ENCODE peak calls at places on chromosome 3, in seven cellular contexts. X, M, G, R, B, F and W are unnamed samples.

GRCh38 chr3:14440531-14441239 is 38.3 kb downstream of the SLC6A6 start:
- DNase-seq in X (peak), M (no peak), G (no peak), R (no peak), B (no peak), F (no peak), W (no peak)

GRCh38 chr3:16496408-16497222 is 16.9 kb downstream of the RFTN1 start:
- DNase-seq in X (no peak), M (peak), G (no peak), R (no peak), B (no peak), F (no peak), W (no peak)

GRCh38 chr3:37259291-37259690 is 84.9 kb upstream of the LRRFIP2 start:
- DNase-seq in X (no peak), M (no peak), G (no peak), R (no peak), B (no peak), F (no peak), W (no peak)

GRCh38 chr3:8954938-8955763 is 8.1 kb downstream of the RAD18 start:
- DNase-seq in X (no peak), M (peak), G (no peak), R (peak), B (no peak), F (peak), W (peak)

GRCh38 chr3:101878589-101878988 is 29.3 kb downstream of the NFKBIZ start:
- DNase-seq in X (no peak), M (no peak), G (no peak), R (no peak), B (no peak), F (no peak), W (no peak)

GRCh38 chr3:149016669-149017541 is 25.6 kb downstream of the GYG1 start:
- DNase-seq in X (no peak), M (no peak), G (no peak), R (peak), B (no peak), F (peak), W (no peak)

GRCh38 chr3:33441322-33441976 is 1.2 kb upstream of the UBP1 start:
- DNase-seq in X (no peak), M (no peak), G (no peak), R (no peak), B (no peak), F (no peak), W (no peak)

GRCh38 chr3:143000525-143000924 is 845 bp upstream of the U2SURP start:
- DNase-seq in X (no peak), M (no peak), G (no peak), R (peak), B (no peak), F (peak), W (no peak)

GRCh38 chr3:56929809-56930615 is 128.3 kb upstream of the ARHGEF3 start:
- DNase-seq in X (no peak), M (no peak), G (no peak), R (no peak), B (no peak), F (no peak), W (no peak)

GRCh38 chr3:186117521-186118111 is 8.7 kb upstream of the ETV5 start:
- DNase-seq in X (no peak), M (no peak), G (no peak), R (no peak), B (no peak), F (no peak), W (no peak)

GRCh38 chr3:51434746-51435323 is 43.8 kb downstream of the RBM15B start:
- DNase-seq in X (peak), M (peak), G (no peak), R (peak), B (no peak), F (peak), W (peak)

GRCh38 chr3:76415384-76415783 is 624.5 kb upstream of the ROBO2 start:
- DNase-seq in X (no peak), M (no peak), G (no peak), R (no peak), B (no peak), F (no peak), W (no peak)

GRCh38 chr3:7734456-7734855 is 767.2 kb upstream of the LMCD1 start:
- DNase-seq in X (no peak), M (no peak), G (no peak), R (peak), B (no peak), F (no peak), W (no peak)

GRCh38 chr3:197406266-197406665 is 107.9 kb upstream of the DLG1 start:
- DNase-seq in X (peak), M (no peak), G (no peak), R (peak), B (no peak), F (no peak), W (no peak)

GRCh38 chr3:140924097-140924873 is 17.4 kb upstream of the SLC25A36 start:
- DNase-seq in X (peak), M (no peak), G (no peak), R (no peak), B (no peak), F (no peak), W (no peak)

GRCh38 chr3:50436063-50436674 is 67.3 kb downstream of the CACNA2D2 start:
- DNase-seq in X (peak), M (peak), G (no peak), R (no peak), B (peak), F (no peak), W (peak)

GRCh38 chr3:32421991-32422859 is 30.6 kb downstream of the CMTM7 start:
- DNase-seq in X (peak), M (no peak), G (peak), R (peak), B (no peak), F (peak), W (no peak)

GRCh38 chr3:138724433-138724832 is 110.3 kb downstream of the PIK3CB start:
- DNase-seq in X (no peak), M (no peak), G (no peak), R (no peak), B (no peak), F (no peak), W (no peak)

GRCh38 chr3:62207197-62207596 is 166.2 kb downstream of the FEZF2 start:
- DNase-seq in X (no peak), M (no peak), G (no peak), R (no peak), B (no peak), F (no peak), W (no peak)

GRCh38 chr3:93904568-93904967 is 69.1 kb downstream of the PROS1 start:
- DNase-seq in X (no peak), M (no peak), G (no peak), R (no peak), B (no peak), F (no peak), W (no peak)

GRCh38 chr3:17740703-17741102 is 1.7 kb downstream of the TBC1D5 start:
- DNase-seq in X (no peak), M (peak), G (no peak), R (peak), B (no peak), F (no peak), W (no peak)

GRCh38 chr3:105140899-105141367 is 225.8 kb upstream of the ALCAM start:
- DNase-seq in X (no peak), M (peak), G (no peak), R (no peak), B (no peak), F (no peak), W (no peak)

GRCh38 chr3:45215466-45215865 is 10.6 kb downstream of the TMEM158 start:
- DNase-seq in X (no peak), M (no peak), G (no peak), R (no peak), B (no peak), F (no peak), W (no peak)

GRCh38 chr3:127988770-127989518 is 63.3 kb upstream of the SEC61A1 start:
- DNase-seq in X (no peak), M (no peak), G (no peak), R (no peak), B (no peak), F (no peak), W (no peak)

GRCh38 chr3:12449889-12450682 is 34.2 kb upstream of the TSEN2 start:
- DNase-seq in X (no peak), M (no peak), G (no peak), R (no peak), B (no peak), F (no peak), W (no peak)

GRCh38 chr3:158352551-158352950 is 218.4 kb upstream of the MLF1 start:
- DNase-seq in X (no peak), M (peak), G (no peak), R (no peak), B (no peak), F (no peak), W (no peak)

GRCh38 chr3:100737334-100737733 is 28.0 kb downstream of the TFG start:
- DNase-seq in X (no peak), M (peak), G (no peak), R (no peak), B (no peak), F (peak), W (no peak)
- TF ChIP-seq CTCF in X (peak), M (no peak), G (no peak), R (peak), B (no peak), F (peak), W (peak)

DNA sequence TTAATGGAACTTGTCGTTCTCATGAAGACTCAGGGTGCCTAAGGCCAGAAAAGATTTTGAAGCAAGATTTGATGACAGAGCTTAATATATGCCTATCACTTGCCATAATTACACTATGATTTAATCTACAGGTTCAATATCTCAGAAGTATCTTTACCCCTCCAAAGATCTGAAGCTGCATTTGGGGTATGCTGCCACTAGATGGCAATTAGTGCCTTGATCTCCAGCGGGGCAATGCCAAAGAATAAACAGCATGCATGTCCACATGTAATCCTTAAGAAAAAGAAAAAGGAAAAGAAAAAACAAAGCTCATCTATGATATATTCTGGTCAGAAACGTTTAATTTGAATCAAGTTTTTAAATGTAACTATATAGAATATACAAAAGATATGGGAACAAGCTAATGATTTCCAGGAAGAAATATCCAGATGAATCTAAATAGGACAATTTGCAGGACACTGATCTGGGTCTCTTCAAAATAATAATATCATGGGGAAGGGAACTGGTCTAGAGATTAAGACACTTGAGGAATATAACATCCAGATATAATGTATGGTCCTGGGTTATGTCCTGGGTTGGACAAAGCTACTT is 55.0 kb upstream of the SOX14 start:
- DNase-seq in X (no peak), M (peak), G (no peak), R (no peak), B (no peak), F (no peak), W (peak)
- TF ChIP-seq CTCF in X (no peak), M (peak), G (no peak), R (peak), B (no peak), F (no peak), W (peak)

GRCh38 chr3:190326930-190327329 is 4.7 kb upstream of the CLDN1 start:
- DNase-seq in X (no peak), M (no peak), G (peak), R (peak), B (no peak), F (peak), W (no peak)
- TF ChIP-seq CTCF in X (no peak), M (no peak), G (no peak), R (no peak), B (no peak), F (no peak), W (no peak)

DNA sequence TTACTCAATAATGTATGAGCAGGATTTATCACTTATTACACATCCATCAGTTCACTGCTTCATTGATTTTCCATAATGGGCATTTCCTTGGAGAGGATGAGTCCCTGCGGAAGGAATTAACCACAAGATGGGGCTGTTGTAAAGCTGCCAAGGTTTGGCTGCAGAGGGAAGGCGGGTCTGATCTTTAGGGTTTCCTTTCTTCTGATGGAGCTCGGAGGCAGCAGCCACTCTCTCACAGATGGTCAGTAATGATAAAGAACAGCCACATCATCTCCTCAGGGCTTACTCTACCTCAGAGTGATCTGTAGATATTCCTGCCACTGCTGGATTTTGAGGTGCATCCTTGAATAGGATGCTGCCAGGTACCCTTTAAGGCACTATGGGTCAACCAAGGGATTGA is 115.2 kb downstream of the USP13 start:
- DNase-seq in X (no peak), M (no peak), G (peak), R (peak), B (no peak), F (peak), W (no peak)
- TF ChIP-seq CTCF in X (peak), M (no peak), G (no peak), R (peak), B (no peak), F (peak), W (peak)

GRCh38 chr3:97967966-97968365 is 4.3 kb downstream of the RIOX2 start:
- DNase-seq in X (no peak), M (no peak), G (no peak), R (no peak), B (no peak), F (no peak), W (no peak)
- TF ChIP-seq CTCF in X (no peak), M (no peak), G (no peak), R (no peak), B (no peak), F (peak), W (no peak)

GRCh38 chr3:47799733-47800132 is 3.2 kb upstream of the DHX30 start:
- DNase-seq in X (no peak), M (peak), G (no peak), R (no peak), B (no peak), F (no peak), W (peak)
- TF ChIP-seq CTCF in X (no peak), M (peak), G (no peak), R (peak), B (no peak), F (no peak), W (peak)

GRCh38 chr3:155870945-155871745 is 695 bp downstream of the GMPS start:
- DNase-seq in X (peak), M (peak), G (peak), R (no peak), B (peak), F (no peak), W (peak)
- TF ChIP-seq CTCF in X (no peak), M (no peak), G (no peak), R (no peak), B (no peak), F (no peak), W (peak)

GRCh38 chr3:38477839-38478450 is 18.2 kb upstream of the EXOG start:
- DNase-seq in X (no peak), M (no peak), G (no peak), R (no peak), B (no peak), F (no peak), W (no peak)

GRCh38 chr3:38480930-38481329 is 15.2 kb upstream of the EXOG start:
- DNase-seq in X (no peak), M (no peak), G (no peak), R (no peak), B (no peak), F (no peak), W (no peak)

GRCh38 chr3:38478901-38479300 is 17.2 kb upstream of the EXOG start:
- DNase-seq in X (no peak), M (no peak), G (no peak), R (no peak), B (no peak), F (no peak), W (no peak)

GRCh38 chr3:38479431-38480092 is 16.6 kb upstream of the EXOG start:
- DNase-seq in X (peak), M (peak), G (peak), R (no peak), B (no peak), F (peak), W (peak)

DNA sequence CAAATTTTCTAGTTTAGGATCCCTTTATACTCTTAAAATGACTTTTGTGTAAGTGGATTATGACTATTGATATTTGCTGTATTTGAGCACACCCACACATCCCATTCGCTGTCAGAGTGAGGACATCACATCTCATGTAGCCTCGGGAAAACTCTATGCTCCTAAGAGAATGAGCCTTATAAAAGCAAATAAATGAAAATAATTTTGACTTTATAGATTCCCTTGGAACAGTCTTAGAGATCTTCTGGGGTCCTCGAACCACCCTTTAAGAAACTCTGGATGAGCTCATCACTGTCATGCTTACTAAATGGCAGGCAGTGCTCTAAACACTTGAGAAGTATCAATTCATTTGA is 16.1 kb upstream of the EXOG start:
- DNase-seq in X (no peak), M (no peak), G (no peak), R (no peak), B (no peak), F (no peak), W (no peak)
- TF ChIP-seq CTCF in X (no peak), M (no peak), G (no peak), R (no peak), B (peak), F (no peak), W (no peak)

GRCh38 chr3:23834082-23834870 is 28.5 kb downstream of the UBE2E1 start:
- DNase-seq in X (no peak), M (peak), G (no peak), R (no peak), B (no peak), F (no peak), W (no peak)
- TF ChIP-seq CTCF in X (peak), M (peak), G (no peak), R (no peak), B (no peak), F (no peak), W (peak)

GRCh38 chr3:150408232-150409124 is at the start of gene TSC22D2:
- DNase-seq in X (peak), M (peak), G (peak), R (peak), B (peak), F (peak), W (peak)
- TF ChIP-seq CTCF in X (no peak), M (no peak), G (no peak), R (no peak), B (no peak), F (peak), W (peak)